ENCODE peak calls at places on chromosomes 6 and 20, in five cellular contexts. D, M, H, K and I are unnamed samples.

GRCh38 chr20:20712004-20712473 is 405 bp downstream of the RALGAPA2 start:
- DNase-seq in D (no peak), M (no peak), H (no peak), K (no peak), I (peak; percentile 37)

GRCh38 chr20:51985013-51985415 is 182.7 kb upstream of the SALL4 start:
- DNase-seq in D (peak; percentile 92), M (no peak), H (no peak), K (no peak), I (peak; percentile 8)

GRCh38 chr6:140398076-140398475 is 1023.6 kb upstream of the CITED2 start:
- DNase-seq in D (no peak), M (no peak), H (no peak), K (no peak), I (no peak)

GRCh38 chr6:21914121-21914973 is 320.8 kb downstream of the SOX4 start:
- DNase-seq in D (peak; percentile 59), M (peak; percentile 69), H (no peak), K (no peak), I (peak; percentile 65)

GRCh38 chr6:157287247-157287850 is 36.0 kb downstream of the TMEM242 start:
- DNase-seq in D (no peak), M (no peak), H (no peak), K (no peak), I (no peak)

GRCh38 chr20:51237278-51237677 is 214.4 kb upstream of the KCNG1 start:
- DNase-seq in D (no peak), M (peak; percentile 40), H (no peak), K (no peak), I (no peak)

GRCh38 chr6:118632359-118632758 is 19.0 kb downstream of the CEP85L start:
- DNase-seq in D (peak; percentile 63), M (no peak), H (no peak), K (no peak), I (no peak)

GRCh38 chr20:46400828-46401477 is 5.5 kb downstream of the ELMO2 start:
- DNase-seq in D (peak; percentile 15), M (no peak), H (peak; percentile 44), K (no peak), I (peak; percentile 35)

GRCh38 chr6:13290335-13290734 is 38.0 kb downstream of the TBC1D7 start:
- DNase-seq in D (no peak), M (no peak), H (no peak), K (no peak), I (no peak)

DNA sequence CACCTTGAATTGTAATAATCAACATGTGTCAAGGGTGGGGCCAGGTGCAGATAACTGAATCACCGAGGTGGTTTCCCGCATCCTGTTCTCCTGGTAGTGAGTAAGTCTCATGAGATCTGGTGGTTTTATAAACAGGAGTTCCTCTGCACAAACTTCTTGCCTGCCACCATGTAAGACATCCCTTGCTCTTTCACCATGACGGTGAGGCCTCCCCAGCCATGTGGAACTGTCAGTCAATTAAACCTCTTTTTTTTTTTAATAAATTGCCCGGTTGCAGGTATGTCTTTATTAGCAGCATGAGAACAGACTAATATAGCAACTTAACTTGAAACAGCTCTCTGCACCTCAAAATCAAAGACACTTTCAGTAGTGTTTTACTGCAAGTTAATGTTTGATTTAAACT is 121.6 kb downstream of the OGFRL1 start:
- DNase-seq in D (peak; percentile 92), M (no peak), H (no peak), K (no peak), I (no peak)
- H3K4me3 ChIP-seq in D (no peak overlapping the region), M (no peak overlapping the region), H (no peak overlapping the region), K (no peak overlapping the region), I (no peak overlapping the region)

GRCh38 chr6:154996841-154997311 is 1.8 kb downstream of the TIAM2 start:
- DNase-seq in D (peak; percentile 90), M (no peak), H (no peak), K (no peak), I (peak; percentile 63)

GRCh38 chr6:154994881-154995240 is 254 bp upstream of the TIAM2 start:
- DNase-seq in D (no peak), M (no peak), H (no peak), K (no peak), I (no peak)

GRCh38 chr6:154995241-154996162 is at the start of gene TIAM2:
- DNase-seq in D (no peak), M (peak; percentile 17), H (no peak), K (no peak), I (peak; percentile 32)

GRCh38 chr6:155001482-155001881 is 6.4 kb downstream of the TIAM2 start:
- DNase-seq in D (no peak), M (no peak), H (no peak), K (no peak), I (no peak)

DNA sequence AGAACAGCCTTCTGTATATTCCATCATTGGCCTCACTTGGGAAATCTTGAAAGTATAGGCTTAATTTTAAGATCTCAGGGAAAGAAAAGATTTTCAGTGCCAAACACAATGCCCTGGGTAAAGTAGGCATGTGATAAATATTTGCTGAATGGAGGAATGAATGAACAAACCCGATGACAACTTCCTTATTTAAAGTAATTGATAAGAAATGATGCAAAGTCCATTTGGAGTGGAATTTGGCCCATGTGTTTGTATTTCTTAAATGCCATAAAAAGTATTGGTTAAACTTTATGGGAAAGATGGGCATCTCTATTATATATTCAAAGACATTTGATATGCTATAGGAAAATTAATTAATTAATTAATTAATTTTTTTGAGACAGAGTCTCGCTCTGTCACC is 3.7 kb downstream of the TIAM2 start:
- DNase-seq in D (no peak), M (no peak), H (no peak), K (no peak), I (peak; percentile 95)
- H3K4me3 ChIP-seq in D (no peak overlapping the region), M (no peak overlapping the region), H (no peak overlapping the region), K (no peak overlapping the region), I (no peak overlapping the region)

GRCh38 chr6:129282053-129282452 is 399.1 kb downstream of the LAMA2 start:
- DNase-seq in D (no peak), M (no peak), H (no peak), K (no peak), I (no peak)

GRCh38 chr6:129284225-129284624 is 401.3 kb downstream of the LAMA2 start:
- DNase-seq in D (no peak), M (no peak), H (no peak), K (no peak), I (no peak)

GRCh38 chr6:129281173-129281796 is 398.3 kb downstream of the LAMA2 start:
- DNase-seq in D (no peak), M (no peak), H (no peak), K (no peak), I (no peak)

GRCh38 chr6:129279343-129280104 is 396.6 kb downstream of the LAMA2 start:
- DNase-seq in D (peak; percentile 69), M (no peak), H (no peak), K (no peak), I (no peak)

GRCh38 chr6:129280719-129281118 is 397.8 kb downstream of the LAMA2 start:
- DNase-seq in D (no peak), M (no peak), H (peak; percentile 37), K (no peak), I (no peak)
- H3K4me3 ChIP-seq in D (no peak overlapping the region), M (no peak overlapping the region), H (peak overlapping the region; percentile 3), K (no peak overlapping the region), I (no peak overlapping the region)

GRCh38 chr20:2162823-2163166 is 61.2 kb downstream of the STK35 start:
- DNase-seq in D (no peak), M (no peak), H (no peak), K (no peak), I (no peak)
- H3K4me3 ChIP-seq in D (no peak overlapping the region), M (no peak overlapping the region), H (no peak overlapping the region), K (no peak overlapping the region), I (no peak overlapping the region)

DNA sequence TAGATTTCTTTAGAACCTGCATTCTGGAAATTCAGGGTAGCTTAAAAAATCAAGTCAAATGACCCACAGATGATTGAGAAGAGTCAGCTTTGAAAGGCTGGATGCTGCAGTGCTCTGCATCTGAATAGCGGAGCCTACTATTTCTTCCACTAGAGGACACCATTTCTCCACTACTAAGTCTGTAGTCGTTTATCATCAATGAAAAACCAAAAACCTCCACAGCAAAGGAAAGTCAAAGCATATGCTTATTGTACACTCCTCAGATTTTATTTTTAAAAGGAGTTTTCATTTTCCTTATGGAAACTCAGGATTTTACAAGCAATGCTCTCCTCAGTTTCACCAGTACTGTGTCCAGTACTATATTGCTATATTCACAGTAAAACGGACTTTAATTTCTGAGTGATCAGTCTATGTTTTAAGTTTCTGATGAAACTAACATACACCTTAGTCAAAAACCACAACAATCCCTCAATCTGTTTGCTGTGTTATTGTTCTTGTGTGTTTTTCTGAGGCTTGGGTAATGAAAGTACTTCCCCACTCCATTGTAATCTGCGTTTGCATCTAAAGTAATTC is 50.5 kb upstream of the ENPP5 start:
- DNase-seq in D (peak; percentile 36), M (no peak), H (no peak), K (no peak), I (peak; percentile 58)
- H3K4me3 ChIP-seq in D (no peak overlapping the region), M (no peak overlapping the region), H (no peak overlapping the region), K (no peak overlapping the region), I (no peak overlapping the region)

GRCh38 chr20:38001173-38001875 is 31.9 kb downstream of the TTI1 start:
- DNase-seq in D (peak; percentile 78), M (no peak), H (no peak), K (no peak), I (no peak)
- H3K4me3 ChIP-seq in D (no peak overlapping the region), M (no peak overlapping the region), H (no peak overlapping the region), K (no peak overlapping the region), I (no peak overlapping the region)

GRCh38 chr20:31640259-31640658 is 2.5 kb downstream of the COX4I2 start:
- DNase-seq in D (no peak), M (no peak), H (no peak), K (no peak), I (no peak)
- H3K4me3 ChIP-seq in D (no peak overlapping the region), M (peak overlapping the region; percentile 60), H (no peak overlapping the region), K (no peak overlapping the region), I (no peak overlapping the region)

DNA sequence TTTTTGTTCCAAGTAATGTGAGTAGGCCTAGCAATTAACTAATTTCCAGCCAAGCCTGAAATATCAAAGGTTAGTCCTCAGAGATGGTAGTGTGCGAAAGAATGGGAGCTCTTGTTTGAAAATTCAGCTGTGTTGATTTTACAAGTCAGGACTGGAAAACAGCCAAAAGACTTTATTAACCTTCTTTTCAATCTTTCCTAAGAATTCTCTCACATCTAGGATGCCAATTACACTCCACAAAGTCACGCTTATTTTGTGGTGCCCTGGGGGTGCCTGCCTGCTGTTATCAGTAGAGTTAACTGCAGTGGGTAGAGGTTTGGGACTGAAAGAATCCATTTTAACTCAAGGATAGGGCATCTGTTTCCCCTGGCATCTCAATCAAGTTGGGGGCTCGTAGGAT is 30.7 kb upstream of the MAP3K4 start:
- DNase-seq in D (no peak), M (no peak), H (no peak), K (no peak), I (peak; percentile 8)
- H3K4me3 ChIP-seq in D (no peak overlapping the region), M (no peak overlapping the region), H (no peak overlapping the region), K (no peak overlapping the region), I (no peak overlapping the region)

GRCh38 chr6:29216528-29216927 is 45.8 kb downstream of the OR2J2 start:
- DNase-seq in D (no peak), M (no peak), H (no peak), K (no peak), I (peak; percentile 47)
- H3K4me3 ChIP-seq in D (no peak overlapping the region), M (no peak overlapping the region), H (no peak overlapping the region), K (no peak overlapping the region), I (no peak overlapping the region)